ENCODE peak calls at places on chromosomes 6 and 20, in ten cellular contexts. M is tibial artery; W is astrocyte of the cerebellum; S is cardiac muscle cell; U is bronchial epithelial cell; I is body of pancreas; V is omental fat pad; Q is CD4-positive, alpha-beta T cell; C is fibroblast of mammary gland; Y is ovary. P is an unnamed sample.

GRCh38 chr6:3733321-3733925 is 18.1 kb downstream of the PXDC1 start:
- DNase-seq in M (no peak), Q (no peak), W (no peak), C (no peak), S (no peak), Y (no peak), U (no peak), I (no peak), V (no peak), P (no peak)

GRCh38 chr6:31227143-31227542 is 44.7 kb downstream of the HLA-C start:
- DNase-seq in I (no peak), V (no peak), Q (no peak), S (no peak), U (no peak), C (no peak), W (no peak), M (no peak), Y (no peak), P (no peak)

GRCh38 chr20:46060301-46060881 is 29.4 kb downstream of the NCOA5 start:
- DNase-seq in Y (no peak), C (no peak), Q (no peak), W (no peak), U (no peak), M (no peak), I (no peak), S (no peak), V (no peak), P (no peak)

GRCh38 chr20:26209171-26209941 is 512.7 kb upstream of the ZNF337 start:
- DNase-seq in W (no peak), Q (no peak), C (no peak), M (peak), S (peak), V (no peak), I (no peak), Y (no peak), U (peak), P (no peak)

GRCh38 chr6:158818008-158818579 is 1.1 kb downstream of the EZR start:
- DNase-seq in W (no peak), U (no peak), C (peak), Q (peak), V (no peak), I (peak), M (peak), S (peak), Y (peak), P (peak)

GRCh38 chr6:108592371-108593337 is 31.9 kb downstream of the FOXO3 start:
- DNase-seq in U (peak), V (no peak), C (peak), Q (peak), M (no peak), W (peak), S (no peak), I (no peak), Y (peak), P (peak)

GRCh38 chr6:158564243-158565121 is 4.6 kb downstream of the TMEM181 start:
- DNase-seq in W (no peak), S (no peak), U (no peak), I (no peak), V (no peak), Y (no peak), M (no peak), C (no peak), Q (no peak), P (peak)

GRCh38 chr20:63457737-63458136 is 14.7 kb downstream of the KCNQ2 start:
- DNase-seq in Y (no peak), Q (no peak), U (peak), M (no peak), C (peak), S (no peak), V (no peak), I (no peak), W (no peak), P (no peak)

GRCh38 chr6:31272856-31273626 is 1.1 kb upstream of the HLA-C start:
- DNase-seq in I (no peak), S (no peak), M (no peak), V (no peak), W (no peak), C (no peak), Y (no peak), U (no peak), Q (no peak), P (no peak)

GRCh38 chr20:59025511-59025910 is 6.3 kb downstream of the TUBB1 start:
- DNase-seq in C (no peak), V (no peak), U (no peak), Q (no peak), S (no peak), Y (no peak), M (no peak), W (no peak), I (no peak), P (no peak)

GRCh38 chr6:125792680-125793079 is 1.9 kb downstream of the NCOA7 start:
- DNase-seq in Q (no peak), I (no peak), W (no peak), V (no peak), U (no peak), C (peak), S (no peak), M (no peak), Y (no peak), P (no peak)

GRCh38 chr20:23493172-23493772 is 2.4 kb downstream of the CST8 start:
- DNase-seq in Y (no peak), M (no peak), V (no peak), Q (no peak), I (no peak), S (no peak), C (no peak), W (no peak), U (peak), P (no peak)

GRCh38 chr6:142796571-142796970 is 148.4 kb downstream of the HIVEP2 start:
- DNase-seq in M (no peak), U (peak), V (no peak), Q (no peak), I (no peak), Y (no peak), S (peak), C (peak), W (no peak), P (no peak)

GRCh38 chr20:39259010-39259803 is 297.1 kb downstream of the DHX35 start:
- DNase-seq in I (no peak), Q (no peak), S (peak), Y (no peak), C (no peak), W (no peak), U (no peak), V (no peak), M (no peak), P (no peak)

GRCh38 chr6:154909821-154910220 is 85.3 kb upstream of the TIAM2 start:
- DNase-seq in W (peak), C (peak), Q (no peak), S (no peak), V (no peak), Y (no peak), U (no peak), I (no peak), M (no peak), P (no peak)

GRCh38 chr6:74967821-74968220 is 238.0 kb downstream of the COL12A1 start:
- DNase-seq in V (no peak), C (peak), S (no peak), Q (no peak), W (no peak), Y (no peak), U (peak), I (no peak), M (no peak), P (no peak)

GRCh38 chr20:48657426-48658197 is 170.2 kb downstream of the PREX1 start:
- DNase-seq in Q (peak), C (peak), I (peak), M (peak), V (peak), S (peak), Y (peak), U (peak), W (peak), P (peak)

GRCh38 chr6:30156262-30156599 is 4.8 kb downstream of the TRIM10 start:
- DNase-seq in M (no peak), Y (no peak), I (peak), C (peak), S (no peak), Q (no peak), W (no peak), U (peak), V (no peak), P (no peak)

GRCh38 chr6:17881085-17881883 is 106.2 kb downstream of the KIF13A start:
- DNase-seq in Y (no peak), Q (no peak), M (no peak), I (no peak), U (no peak), V (no peak), C (no peak), S (no peak), W (no peak), P (no peak)

GRCh38 chr6:39225946-39226437 is 3.3 kb downstream of the KCNK5 start:
- DNase-seq in U (peak), Y (no peak), C (no peak), V (no peak), Q (peak), I (no peak), W (no peak), M (no peak), S (no peak), P (no peak)

GRCh38 chr6:157228421-157229218 is 94.7 kb downstream of the TMEM242 start:
- DNase-seq in V (no peak), U (no peak), C (no peak), Q (no peak), M (peak), I (no peak), S (no peak), W (no peak), Y (no peak), P (no peak)

GRCh38 chr6:132161283-132161682 is 210.1 kb upstream of the CCN2 start:
- DNase-seq in U (peak), W (peak), C (peak), S (peak), Y (no peak), I (no peak), M (no peak), V (no peak), Q (no peak), P (no peak)

DNA sequence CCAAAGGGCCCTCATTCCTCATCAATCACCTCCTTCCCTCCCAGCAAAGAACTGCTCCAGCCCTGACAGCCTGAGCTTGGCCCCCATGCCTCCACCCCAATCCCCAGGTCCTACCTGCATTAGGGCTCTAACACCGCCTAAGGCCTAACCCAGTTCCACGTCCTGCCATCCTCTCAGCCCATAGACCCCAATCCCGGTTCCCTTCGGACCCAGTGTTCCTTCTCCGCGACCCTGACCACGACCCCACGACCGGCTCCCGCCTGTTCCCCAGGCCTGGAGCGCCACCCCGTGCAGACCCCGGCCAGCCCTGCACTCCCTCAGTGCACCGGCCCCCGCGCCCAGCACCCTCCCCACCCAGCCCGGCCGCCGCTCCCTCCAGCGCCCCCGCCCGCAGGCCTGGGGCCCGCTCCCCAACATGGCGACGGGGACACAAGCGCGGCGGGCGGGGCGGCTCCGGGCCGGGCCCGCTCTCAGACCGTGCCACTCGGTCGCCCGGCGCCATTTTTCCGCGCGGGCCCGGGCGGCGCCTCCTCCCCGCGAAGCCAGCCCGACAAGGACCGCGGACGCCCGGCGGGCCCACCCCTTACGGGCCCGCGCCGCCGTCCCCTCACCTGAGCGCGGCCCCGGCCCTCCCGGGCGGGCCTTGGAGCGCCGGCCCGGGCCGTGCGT is 456 bp downstream of the NCOA6 start:
- DNase-seq in S (peak), Y (peak), W (no peak), M (peak), I (peak), U (no peak), C (peak), V (no peak), Q (peak), P (peak)
- TF ChIP-seq CTCF in S (no peak), Y (no peak), W (no peak), M (no peak), I (no peak), U (no peak), C (no peak), V (no peak), Q (no peak), P (no peak)

GRCh38 chr20:47405775-47406325 is 49.4 kb upstream of the ZMYND8 start:
- DNase-seq in Q (no peak), U (no peak), Y (no peak), V (no peak), W (no peak), I (no peak), M (no peak), C (no peak), S (no peak), P (no peak)

GRCh38 chr20:47406849-47407682 is 50.6 kb upstream of the ZMYND8 start:
- DNase-seq in Y (no peak), S (no peak), M (no peak), V (no peak), C (peak), W (no peak), I (no peak), Q (no peak), U (no peak), P (no peak)

GRCh38 chr20:47412073-47412472 is 55.6 kb upstream of the ZMYND8 start:
- DNase-seq in Y (no peak), U (no peak), M (no peak), C (no peak), W (no peak), I (no peak), S (no peak), Q (no peak), V (no peak), P (no peak)

GRCh38 chr20:47413189-47413588 is 56.7 kb upstream of the ZMYND8 start:
- DNase-seq in S (no peak), C (no peak), V (no peak), M (no peak), U (no peak), W (no peak), I (no peak), Q (no peak), Y (no peak), P (no peak)

GRCh38 chr20:47411161-47411560 is 54.7 kb upstream of the ZMYND8 start:
- DNase-seq in S (no peak), Q (no peak), M (peak), V (no peak), U (no peak), C (no peak), W (no peak), I (no peak), Y (no peak), P (no peak)
- TF ChIP-seq CTCF in S (no peak), Q (no peak), M (no peak), V (no peak), U (no peak), C (no peak), W (no peak), I (no peak), Y (no peak), P (no peak)

GRCh38 chr20:14055127-14055742 is 59.9 kb downstream of the MACROD2 start:
- DNase-seq in Y (peak), C (peak), Q (no peak), V (no peak), I (no peak), U (peak), W (peak), M (no peak), S (peak), P (no peak)
- TF ChIP-seq CTCF in Y (peak), C (peak), Q (peak), V (no peak), I (peak), U (peak), W (peak), M (peak), S (peak), P (peak)

DNA sequence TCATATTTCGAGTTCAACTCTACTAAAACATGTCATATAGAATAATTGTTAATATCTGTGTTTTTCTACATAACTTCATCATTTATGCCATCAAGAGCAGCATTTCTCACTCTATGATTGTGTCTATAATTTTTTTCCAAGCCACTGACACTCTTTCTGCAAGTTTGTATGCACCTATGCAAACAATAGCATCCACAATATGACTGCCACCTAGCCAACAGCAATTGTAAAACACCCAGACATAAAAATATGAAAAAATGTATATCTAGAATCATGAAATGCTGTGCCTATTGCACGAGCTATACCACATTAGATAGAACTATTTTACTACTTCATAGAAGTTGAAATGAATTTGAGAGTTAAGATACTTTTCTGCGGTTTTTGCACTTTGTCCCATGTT is 286.5 kb upstream of the MARCKS start:
- DNase-seq in S (no peak), I (no peak), U (no peak), C (no peak), Q (no peak), Y (no peak), V (no peak), M (no peak), W (no peak), P (no peak)
- TF ChIP-seq CTCF in S (peak), I (no peak), U (peak), C (no peak), Q (no peak), Y (no peak), V (no peak), M (no peak), W (no peak), P (no peak)

GRCh38 chr20:60365063-60365640 is 406.9 kb downstream of the CDH26 start:
- DNase-seq in I (no peak), Y (no peak), Q (no peak), M (no peak), V (no peak), C (no peak), U (no peak), S (peak), W (no peak), P (no peak)
- TF ChIP-seq CTCF in I (no peak), Y (no peak), Q (no peak), M (no peak), V (no peak), C (no peak), U (no peak), S (no peak), W (no peak), P (no peak)

DNA sequence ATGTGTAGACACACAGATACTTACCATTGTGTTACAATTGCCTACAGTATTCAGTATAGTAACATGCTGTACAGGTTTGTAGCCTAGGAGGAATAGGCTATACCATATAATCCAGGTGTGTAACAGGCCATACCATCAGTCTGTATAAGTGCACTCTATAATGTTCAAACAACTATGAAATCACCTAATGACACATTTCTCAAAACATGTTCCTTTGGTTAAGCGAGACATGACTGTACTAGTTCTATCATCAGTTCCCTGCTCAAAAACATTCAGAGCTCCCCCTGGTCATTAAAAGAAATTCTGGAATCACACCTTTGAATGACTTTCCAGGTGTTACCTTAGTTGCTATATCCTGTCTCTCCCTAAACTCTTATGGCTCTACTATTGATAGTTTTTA is 70.4 kb upstream of the SLC2A12 start:
- DNase-seq in U (peak), W (no peak), I (no peak), Q (no peak), Y (no peak), C (no peak), M (no peak), S (no peak), V (no peak), P (no peak)
- TF ChIP-seq CTCF in U (no peak), W (no peak), I (no peak), Q (no peak), Y (no peak), C (no peak), M (no peak), S (no peak), V (no peak), P (no peak)

GRCh38 chr6:146829792-146830565 is 231.2 kb downstream of the ADGB start:
- DNase-seq in U (no peak), I (no peak), Y (no peak), M (no peak), V (no peak), C (no peak), Q (no peak), S (no peak), W (no peak), P (no peak)

GRCh38 chr6:146833157-146833556 is 234.4 kb downstream of the ADGB start:
- DNase-seq in M (no peak), U (no peak), Y (no peak), Q (no peak), S (no peak), I (no peak), C (no peak), V (no peak), W (no peak), P (no peak)

DNA sequence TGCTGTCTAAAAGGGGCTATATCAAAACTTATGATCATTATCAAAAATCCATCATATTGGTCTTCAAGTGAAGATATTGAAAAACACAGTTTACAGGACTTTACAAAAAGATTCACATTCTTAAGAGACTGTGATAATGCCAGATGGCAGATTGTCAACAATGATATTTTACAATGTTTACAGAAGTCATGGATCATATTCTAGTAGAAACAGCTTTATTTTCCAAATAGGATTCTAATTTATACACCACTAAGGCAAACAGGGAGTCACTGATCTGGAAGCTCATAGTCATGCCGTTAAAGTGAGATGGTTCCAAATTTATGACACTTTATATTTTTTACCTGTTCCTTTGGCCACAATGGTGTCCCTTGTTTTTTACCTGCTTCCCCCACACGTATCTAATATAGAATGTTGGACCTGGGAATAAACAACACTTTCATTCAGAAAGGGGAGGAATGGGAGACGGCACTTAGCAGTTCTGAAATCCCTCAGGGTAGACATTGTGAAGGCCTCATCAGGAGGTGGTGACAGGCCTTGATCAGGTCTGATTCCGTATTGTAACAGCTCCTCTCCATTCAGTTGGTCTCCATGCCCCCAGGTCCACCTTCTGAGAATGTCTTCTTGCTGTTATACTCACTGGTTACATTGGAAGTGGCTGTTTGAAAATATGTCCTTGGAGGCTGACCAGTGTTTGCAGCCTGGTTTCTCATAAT is 228.6 kb downstream of the ADGB start:
- DNase-seq in U (no peak), Q (no peak), M (no peak), V (no peak), C (no peak), S (no peak), W (no peak), Y (no peak), I (no peak), P (no peak)
- TF ChIP-seq CTCF in U (no peak), Q (no peak), M (no peak), V (no peak), C (no peak), S (no peak), W (no peak), Y (no peak), I (no peak), P (no peak)

GRCh38 chr20:10411673-10412072 is 22.3 kb downstream of the MKKS start:
- DNase-seq in V (no peak), I (no peak), Q (no peak), Y (no peak), U (no peak), W (no peak), C (no peak), S (no peak), M (no peak), P (no peak)

GRCh38 chr20:10414982-10415650 is 18.9 kb downstream of the MKKS start:
- DNase-seq in W (no peak), Q (no peak), S (no peak), V (no peak), U (peak), C (no peak), I (no peak), M (no peak), Y (no peak), P (no peak)

GRCh38 chr20:10408427-10408826 is 25.6 kb downstream of the MKKS start:
- DNase-seq in W (no peak), S (no peak), M (no peak), I (no peak), V (no peak), Q (no peak), Y (no peak), U (no peak), C (no peak), P (no peak)

GRCh38 chr20:10412591-10413408 is 21.2 kb downstream of the MKKS start:
- DNase-seq in Q (no peak), V (no peak), Y (no peak), M (no peak), I (no peak), U (no peak), W (no peak), C (peak), S (no peak), P (no peak)
- TF ChIP-seq CTCF in Q (no peak), V (no peak), Y (no peak), M (no peak), I (no peak), U (no peak), W (peak), C (peak), S (peak), P (no peak)

GRCh38 chr6:110518281-110518623 is 41.8 kb upstream of the SLC22A16 start:
- DNase-seq in I (no peak), Y (no peak), M (no peak), V (no peak), S (peak), Q (no peak), W (no peak), C (peak), U (no peak), P (no peak)
- TF ChIP-seq CTCF in I (peak), Y (no peak), M (no peak), V (no peak), S (peak), Q (no peak), W (peak), C (peak), U (peak), P (no peak)

P was measured in natural killer cell.